ENCODE peak calls at places on chromosomes 12 and 14, in five cellular contexts. J is K562, T is H1, O is GM12878, P is HepG2. H is an unnamed sample.

GRCh38 chr12:45216983-45217485 is 1.1 kb downstream of the ANO6 start:
- DNase-seq in J (no peak), T (no peak), O (no peak), P (no peak), H (no peak)

GRCh38 chr12:45243963-45244362 is 28.1 kb downstream of the ANO6 start:
- DNase-seq in J (no peak), T (no peak), O (no peak), P (no peak), H (no peak)

GRCh38 chr12:76480800-76481199 is 78.8 kb downstream of the OSBPL8 start:
- DNase-seq in J (peak; percentile 16), T (no peak), O (no peak), P (no peak), H (no peak)

GRCh38 chr12:92786045-92786444 is 83.3 kb downstream of the PLEKHG7 start:
- DNase-seq in J (no peak), T (no peak), O (no peak), P (no peak), H (no peak)

GRCh38 chr12:47841506-47841905 is 21.8 kb upstream of the HDAC7 start:
- DNase-seq in J (no peak), T (no peak), O (no peak), P (no peak), H (no peak)

GRCh38 chr14:95313707-95314106 is 6.0 kb downstream of the CLMN start:
- DNase-seq in J (no peak), T (no peak), O (no peak), P (peak; percentile 61), H (no peak)

GRCh38 chr14:24042733-24043132 is 9.1 kb upstream of the CARMIL3 start:
- DNase-seq in J (no peak), T (no peak), O (no peak), P (no peak), H (no peak)

GRCh38 chr14:70987042-70987441 is 79.8 kb downstream of the PCNX1 start:
- DNase-seq in J (peak; percentile 2), T (no peak), O (no peak), P (no peak), H (no peak)

GRCh38 chr12:67269632-67270578 is 747 bp downstream of the CAND1 start:
- DNase-seq in J (peak; percentile 55), T (peak; percentile 74), O (no peak), P (peak; percentile 15), H (peak; percentile 62)

GRCh38 chr14:49139593-49139992 is 446.6 kb downstream of the RPS29 start:
- DNase-seq in J (no peak), T (no peak), O (no peak), P (no peak), H (no peak)

GRCh38 chr12:124994435-124994975 is 1.1 kb downstream of the BRI3BP start:
- DNase-seq in J (peak; percentile 61), T (no peak), O (no peak), P (no peak), H (no peak)

GRCh38 chr12:92362785-92363184 is 217.1 kb upstream of the BTG1 start:
- DNase-seq in J (no peak), T (no peak), O (peak; percentile 86), P (no peak), H (no peak)

GRCh38 chr12:98188649-98189048 is 326.7 kb upstream of the TMPO start:
- DNase-seq in J (no peak), T (no peak), O (no peak), P (no peak), H (no peak)

GRCh38 chr12:31362115-31362758 is 36.3 kb upstream of the SINHCAF start:
- DNase-seq in J (peak; percentile 40), T (peak; percentile 68), O (no peak), P (peak; percentile 66), H (peak; percentile 31)

GRCh38 chr12:90235642-90236041 is 527.0 kb upstream of the ATP2B1 start:
- DNase-seq in J (no peak), T (no peak), O (no peak), P (no peak), H (no peak)

GRCh38 chr14:104373855-104374717 is 205.5 kb upstream of the C14orf180 start:
- DNase-seq in J (no peak), T (no peak), O (no peak), P (no peak), H (no peak)

GRCh38 chr12:85765443-85765842 is 70.8 kb downstream of the RASSF9 start:
- DNase-seq in J (no peak), T (no peak), O (no peak), P (peak; percentile 7), H (no peak)

GRCh38 chr14:54450535-54450934 is 9.4 kb upstream of the CNIH1 start:
- DNase-seq in J (peak; percentile 5), T (no peak), O (peak; percentile 42), P (no peak), H (no peak)

GRCh38 chr14:73238262-73238852 is 1.1 kb downstream of the PAPLN start:
- DNase-seq in J (no peak), T (no peak), O (no peak), P (peak; percentile 47), H (no peak)

GRCh38 chr12:88578274-88578673 is 2.0 kb downstream of the KITLG start:
- DNase-seq in J (no peak), T (no peak), O (no peak), P (peak; percentile 29), H (no peak)

GRCh38 chr12:90510948-90511347 is 444.0 kb downstream of the CCER1 start:
- DNase-seq in J (no peak), T (no peak), O (no peak), P (no peak), H (no peak)

GRCh38 chr14:34368115-34368970 is 93.7 kb downstream of the SPTSSA start:
- DNase-seq in J (no peak), T (no peak), O (no peak), P (peak; percentile 84), H (no peak)

GRCh38 chr12:27309995-27310315 is 22.7 kb upstream of the BMAL2 start:
- DNase-seq in J (no peak), T (no peak), O (no peak), P (no peak), H (no peak)

GRCh38 chr12:27304856-27305255 is 27.8 kb upstream of the BMAL2 start:
- DNase-seq in J (no peak), T (no peak), O (no peak), P (no peak), H (no peak)

GRCh38 chr12:27305673-27306504 is 26.7 kb upstream of the BMAL2 start:
- DNase-seq in J (peak; percentile 34), T (no peak), O (no peak), P (peak; percentile 28), H (no peak)

DNA sequence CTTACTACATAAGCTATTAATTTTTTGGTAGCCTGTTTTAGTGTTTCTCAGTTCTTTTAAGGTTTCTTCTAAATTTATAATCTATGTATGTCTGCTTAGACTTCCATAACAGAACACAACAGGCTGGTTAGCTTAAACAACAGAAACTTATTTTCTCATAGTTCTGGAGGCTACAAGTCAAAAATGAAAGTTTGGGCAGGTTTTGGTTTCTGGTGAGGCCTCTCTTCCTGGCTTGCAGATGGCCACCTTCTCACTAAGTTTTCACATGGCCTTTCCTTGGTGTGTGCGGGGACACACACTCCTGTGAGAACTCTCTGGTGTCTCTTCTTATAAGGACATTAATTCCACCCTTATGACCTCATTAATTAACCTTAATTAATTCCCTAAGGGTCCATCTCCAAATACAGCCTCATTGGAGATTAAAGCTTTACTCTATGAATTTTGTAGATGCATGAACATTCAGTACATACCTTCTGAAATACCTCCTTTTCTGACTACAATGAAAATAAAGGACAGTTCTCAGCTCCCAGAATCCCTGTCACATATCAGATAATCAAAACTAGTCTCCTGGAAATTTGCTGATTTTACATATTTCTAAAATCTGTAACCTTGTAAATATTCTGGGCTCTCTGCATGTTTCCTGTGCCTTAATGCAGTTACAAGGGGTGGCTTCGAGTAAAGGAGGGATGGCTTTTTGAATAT is 23.2 kb upstream of the BMAL2 start:
- DNase-seq in J (no peak), T (no peak), O (no peak), P (no peak), H (no peak)
- TF ChIP-seq CREB1 in J (no peak), T (no peak), O (no peak), P (no peak), H (no peak)

DNA sequence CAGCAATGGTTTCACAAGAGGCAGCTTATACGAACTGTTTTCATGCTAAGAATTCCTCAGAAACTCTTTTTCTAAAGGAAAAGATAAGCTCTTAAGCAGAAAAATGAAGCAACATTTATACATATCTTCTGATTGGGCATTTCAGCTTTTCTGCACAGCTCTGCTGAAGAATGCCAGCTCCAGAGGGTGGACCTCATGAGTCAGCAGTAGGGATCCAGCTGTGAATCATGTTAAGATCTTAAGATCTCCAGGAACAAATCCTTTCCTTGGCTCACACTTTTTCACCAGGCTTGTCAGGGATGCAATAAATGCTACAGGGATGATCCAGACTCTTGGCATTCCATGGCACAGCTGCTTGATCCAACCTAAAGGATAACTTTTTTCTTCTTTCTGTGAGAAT is 477.1 kb upstream of the CCDC196 start:
- DNase-seq in J (no peak), T (no peak), O (no peak), P (no peak), H (no peak)
- TF ChIP-seq MAX in J (no peak), T (no peak), O (no peak), P (no peak), H (no peak)

GRCh38 chr12:106651552-106651951 is 68.7 kb downstream of the RFX4 start:
- DNase-seq in J (no peak), T (no peak), O (no peak), P (no peak), H (no peak)

GRCh38 chr12:106655577-106655976 is 72.8 kb downstream of the RFX4 start:
- DNase-seq in J (no peak), T (no peak), O (no peak), P (no peak), H (no peak)

GRCh38 chr12:106648736-106649135 is 65.9 kb downstream of the RFX4 start:
- DNase-seq in J (no peak), T (no peak), O (no peak), P (no peak), H (no peak)

GRCh38 chr12:106647793-106648514 is 65.2 kb downstream of the RFX4 start:
- DNase-seq in J (no peak), T (no peak), O (no peak), P (no peak), H (no peak)

DNA sequence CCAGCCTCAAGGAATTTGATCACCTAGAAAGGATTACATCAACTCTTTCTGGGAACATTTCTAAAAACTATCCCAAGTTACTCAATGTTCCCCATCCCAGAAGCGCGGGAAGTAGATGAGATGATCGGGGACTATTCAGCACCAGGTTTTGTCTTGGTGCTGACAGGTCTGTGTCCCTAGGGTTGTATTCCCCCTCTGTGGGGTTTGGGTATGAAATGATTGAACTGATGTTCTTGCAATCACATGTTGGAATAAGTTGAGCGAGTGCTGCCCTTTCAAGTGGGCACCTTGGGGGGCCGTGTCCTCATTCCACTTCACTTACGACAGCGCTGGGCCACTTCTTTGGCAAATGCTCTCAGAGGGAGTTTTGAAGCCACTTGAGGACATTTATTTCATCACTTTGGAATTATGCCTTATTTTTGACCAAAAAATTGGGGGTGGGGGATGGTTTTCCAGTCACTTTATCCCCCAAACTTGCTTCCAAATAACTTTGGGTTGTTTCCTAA is 69.8 kb downstream of the RFX4 start:
- DNase-seq in J (no peak), T (no peak), O (no peak), P (no peak), H (no peak)
- TF ChIP-seq CREB1 in J (no peak), T (no peak), O (no peak), P (no peak), H (no peak)

DNA sequence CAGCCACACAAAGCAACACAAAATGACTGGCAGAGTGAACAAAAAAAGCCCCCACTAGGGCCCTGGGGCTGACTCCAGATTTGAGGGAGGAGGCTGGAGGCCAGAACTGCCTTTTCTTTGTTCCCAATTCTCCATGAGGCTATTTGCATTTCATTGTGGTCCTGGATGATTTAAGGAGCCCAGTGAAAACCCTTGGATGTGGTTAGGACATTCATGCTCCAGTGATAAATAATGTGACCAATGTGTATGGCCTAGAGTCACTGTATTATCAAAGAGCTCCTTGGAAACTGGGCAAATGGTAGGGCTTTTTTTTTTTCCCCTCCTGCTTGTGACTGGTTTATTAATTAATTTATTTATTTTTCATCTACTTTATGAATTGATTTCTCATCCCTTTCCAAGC is 192.8 kb downstream of the NUAK1 start:
- DNase-seq in J (no peak), T (no peak), O (no peak), P (no peak), H (no peak)
- TF ChIP-seq MAX in J (no peak), T (no peak), O (no peak), P (no peak), H (no peak)